ENCODE peak calls at places on chromosome 17, in nine cellular contexts. W is NCI-H460; V is stimulated activated naive CD8-positive, alpha-beta T cell treated with anti-CD3 and anti-CD28 coated beads, Interleukin-15, amount 100 ng/mL, for 72 hours; G is CD8-positive, alpha-beta T cell; L is left colon; B is hepatocyte; C is activated naive CD4-positive, alpha-beta T cell; R is endothelial cell; S is activated CD8-positive, alpha-beta T cell treated with anti-CD3 and anti-CD28 coated beads, Interleukin-2, amount 10 ng/mL, durations not matched to agents 7 days and 5 days. H is an unnamed sample.

GRCh38 chr17:61007980-61008379 is 330.3 kb downstream of the BCAS3 start:
- DNase-seq in W (peak), V (no peak), G (no peak), L (peak), B (peak), C (no peak), R (no peak), S (no peak), H (no peak)

GRCh38 chr17:69326302-69327059 is 452 bp downstream of the ABCA5 start:
- DNase-seq in W (no peak), V (no peak), G (no peak), L (no peak), B (peak), C (no peak), R (no peak), S (no peak), H (no peak)

GRCh38 chr17:30788918-30789317 is 35.6 kb downstream of the CRLF3 start:
- DNase-seq in W (no peak), V (no peak), G (no peak), L (no peak), B (no peak), C (no peak), R (no peak), S (peak), H (no peak)

GRCh38 chr17:34859652-34860051 is 101.6 kb downstream of the CCT6B start:
- DNase-seq in W (no peak), V (no peak), G (no peak), L (no peak), B (no peak), C (no peak), R (no peak), S (no peak), H (no peak)

GRCh38 chr17:2484876-2485275 is 26.8 kb downstream of the METTL16 start:
- DNase-seq in W (peak), V (no peak), G (no peak), L (no peak), B (no peak), C (no peak), R (no peak), S (no peak), H (no peak)

GRCh38 chr17:82297280-82297803 is 20.1 kb downstream of the CD7 start:
- DNase-seq in W (peak), V (peak), G (peak), L (peak), B (peak), C (peak), R (no peak), S (peak), H (peak)

GRCh38 chr17:48037036-48037881 is at the start of gene COPZ2:
- DNase-seq in W (peak), V (peak), G (no peak), L (peak), B (peak), C (peak), R (peak), S (peak), H (peak)

GRCh38 chr17:31593806-31594205 is 202.3 kb downstream of the RAB11FIP4 start:
- DNase-seq in W (no peak), V (no peak), G (no peak), L (no peak), B (no peak), C (no peak), R (no peak), S (no peak), H (no peak)

GRCh38 chr17:8056232-8056975 is 17.5 kb downstream of the ALOX15B start:
- DNase-seq in W (no peak), V (peak), G (no peak), L (no peak), B (peak), C (no peak), R (no peak), S (peak), H (peak)

GRCh38 chr17:55171634-55172328 is 93.0 kb upstream of the HLF start:
- DNase-seq in W (no peak), V (no peak), G (no peak), L (no peak), B (no peak), C (no peak), R (no peak), S (no peak), H (no peak)

GRCh38 chr17:74616696-74617095 is 6.8 kb downstream of the CD300E start:
- DNase-seq in W (no peak), V (no peak), G (no peak), L (no peak), B (no peak), C (no peak), R (no peak), S (no peak), H (no peak)

GRCh38 chr17:75845058-75845711 is 981 bp upstream of the UNC13D start:
- DNase-seq in W (peak), V (peak), G (no peak), L (peak), B (peak), C (peak), R (peak), S (peak), H (peak)

GRCh38 chr17:83183150-83183820 is 103.9 kb downstream of the METRNL start:
- DNase-seq in W (no peak), V (no peak), G (no peak), L (peak), B (no peak), C (no peak), R (no peak), S (peak), H (peak)

GRCh38 chr17:28549274-28550132 is 2.9 kb downstream of the UNC119 start:
- DNase-seq in W (no peak), V (peak), G (peak), L (no peak), B (no peak), C (peak), R (no peak), S (peak), H (no peak)

GRCh38 chr17:13288248-13288647 is 270.4 kb upstream of the ELAC2 start:
- DNase-seq in W (no peak), V (no peak), G (no peak), L (no peak), B (no peak), C (no peak), R (no peak), S (no peak), H (no peak)